ENCODE peak calls at places on chromosome 21, in six cellular contexts. S, E, A, M, J and R are unnamed samples.
A peak's percentile ranks its signal among the peaks of the same experiment; 100 is the strongest.

GRCh38 chr21:42006765-42007164 is 3.4 kb downstream of the ZBTB21 start:
- DNase-seq in S (no peak), E (no peak), A (no peak), M (no peak), J (no peak), R (peak; percentile 43)

GRCh38 chr21:42593815-42594157 is 59.6 kb upstream of the PDE9A start:
- DNase-seq in S (no peak), E (no peak), A (no peak), M (no peak), J (no peak), R (no peak)

GRCh38 chr21:18460979-18461378 is 57.4 kb upstream of the TMPRSS15 start:
- DNase-seq in S (no peak), E (no peak), A (no peak), M (no peak), J (no peak), R (no peak)

GRCh38 chr21:40466893-40467483 is 380.0 kb downstream of the DSCAM start:
- DNase-seq in S (no peak), E (no peak), A (peak; percentile 2), M (no peak), J (peak; percentile 74), R (no peak)

GRCh38 chr21:42974832-42975820 is 764 bp downstream of the PKNOX1 start:
- DNase-seq in S (peak; percentile 48), E (peak; percentile 64), A (peak; percentile 49), M (no peak), J (peak; percentile 76), R (peak; percentile 90)

GRCh38 chr21:43361493-43362296 is 65.2 kb downstream of the SIK1 start:
- DNase-seq in S (no peak), E (peak; percentile 79), A (no peak), M (no peak), J (no peak), R (peak; percentile 35)

GRCh38 chr21:33712022-33712803 is 69.9 kb downstream of the ITSN1 start:
- DNase-seq in S (no peak), E (no peak), A (no peak), M (no peak), J (no peak), R (no peak)

GRCh38 chr21:32698971-32699693 is 28.7 kb downstream of the SYNJ1 start:
- DNase-seq in S (no peak), E (peak; percentile 31), A (no peak), M (no peak), J (peak; percentile 38), R (no peak)

GRCh38 chr21:30194701-30195299 is 21.1 kb downstream of the CLDN8 start:
- DNase-seq in S (no peak), E (no peak), A (peak; percentile 35), M (no peak), J (peak; percentile 75), R (peak; percentile 2)

GRCh38 chr21:37564341-37564923 is 197.9 kb downstream of the DYRK1A start:
- DNase-seq in S (peak; percentile 64), E (peak; percentile 100), A (peak; percentile 15), M (peak; percentile 68), J (peak; percentile 98), R (peak; percentile 100)
- H2BK5ac ChIP-seq in S (no peak overlapping the region), E (peak overlapping the region; percentile 91), A (peak overlapping the region; percentile 49), M (peak overlapping the region; percentile 94), J (peak overlapping the region; percentile 8), R (no peak overlapping the region)

GRCh38 chr21:34790341-34790740 is 121.5 kb downstream of the CLIC6 start:
- DNase-seq in S (no peak), E (no peak), A (no peak), M (no peak), J (no peak), R (no peak)
- H3K14ac ChIP-seq in S (no peak overlapping the region), E (peak overlapping the region; percentile 28), A (no peak overlapping the region), M (no peak overlapping the region), J (no peak overlapping the region), R (no peak overlapping the region)

DNA sequence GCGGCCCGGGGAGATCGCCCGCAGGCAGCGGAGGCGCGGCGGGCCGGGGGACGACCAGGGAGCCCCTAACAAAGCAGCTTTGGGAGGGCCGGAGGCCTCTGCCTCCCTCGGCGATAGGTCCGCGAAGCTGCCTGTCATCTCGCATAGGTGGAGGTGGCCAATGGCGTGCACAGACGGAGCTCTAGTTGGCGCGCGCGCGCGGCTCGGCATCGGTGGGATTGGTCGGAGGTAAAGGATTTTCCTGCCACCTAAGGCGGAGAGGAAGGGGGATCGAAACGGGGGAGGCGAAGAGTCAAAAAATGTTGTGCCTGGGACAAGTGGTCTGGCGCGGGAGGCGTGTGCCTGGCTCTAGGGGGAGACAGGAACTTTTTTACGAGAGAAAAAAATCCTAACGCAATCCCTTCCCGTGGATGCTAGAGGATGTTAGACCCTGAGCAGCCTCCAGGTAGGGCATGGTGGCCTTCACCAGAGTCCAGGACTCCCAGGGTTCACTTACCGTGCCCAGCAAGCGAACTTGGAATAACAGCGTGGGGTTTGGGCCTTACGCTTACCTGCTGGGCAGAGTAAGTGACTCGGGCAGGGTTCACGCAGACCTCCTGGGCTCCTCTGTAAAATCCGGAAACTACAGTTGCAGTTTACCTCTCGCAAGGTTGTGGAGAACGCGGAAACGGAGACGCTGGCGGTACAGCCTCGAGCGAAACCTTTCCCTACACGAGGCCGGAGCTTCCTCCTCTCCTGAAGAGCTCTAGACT is 99.9 kb upstream of the SOD1 start:
- DNase-seq in S (peak; percentile 98), E (peak; percentile 83), A (peak; percentile 98), M (peak; percentile 99), J (peak; percentile 97), R (peak; percentile 96)
- H2BK5ac ChIP-seq in S (no peak overlapping the region), E (no peak overlapping the region), A (no peak overlapping the region), M (peak overlapping the region; percentile 49), J (peak overlapping the region; percentile 73), R (no peak overlapping the region)

GRCh38 chr21:45263534-45263933 is 24.2 kb downstream of the POFUT2 start:
- DNase-seq in S (peak; percentile 14), E (no peak), A (no peak), M (peak; percentile 23), J (no peak), R (no peak)
- H3K14ac ChIP-seq in S (no peak overlapping the region), E (no peak overlapping the region), A (no peak overlapping the region), M (no peak overlapping the region), J (no peak overlapping the region), R (no peak overlapping the region)

GRCh38 chr21:36099000-36099399 is 29.2 kb downstream of the CBR1 start:
- DNase-seq in S (no peak), E (no peak), A (no peak), M (no peak), J (no peak), R (no peak)
- H2BK5ac ChIP-seq in S (peak overlapping the region; percentile 92), E (no peak overlapping the region), A (no peak overlapping the region), M (peak overlapping the region; percentile 98), J (no peak overlapping the region), R (no peak overlapping the region)

GRCh38 chr21:37939251-37939650 is 23.0 kb upstream of the KCNJ6 start:
- DNase-seq in S (no peak), E (no peak), A (no peak), M (no peak), J (no peak), R (no peak)
- H3K14ac ChIP-seq in S (no peak overlapping the region), E (no peak overlapping the region), A (no peak overlapping the region), M (no peak overlapping the region), J (no peak overlapping the region), R (no peak overlapping the region)

GRCh38 chr21:45973475-45974072 is 8.0 kb upstream of the COL6A1 start:
- DNase-seq in S (peak; percentile 72), E (peak; percentile 87), A (no peak), M (peak; percentile 72), J (peak; percentile 47), R (peak; percentile 94)
- H2BK5ac ChIP-seq in S (no peak overlapping the region), E (peak overlapping the region; percentile 83), A (peak overlapping the region; percentile 70), M (peak overlapping the region; percentile 78), J (peak overlapping the region; percentile 29), R (peak overlapping the region; percentile 92)

GRCh38 chr21:36145259-36145658 is 10.4 kb downstream of the CBR3 start:
- DNase-seq in S (no peak), E (no peak), A (no peak), M (no peak), J (no peak), R (no peak)
- H3K14ac ChIP-seq in S (no peak overlapping the region), E (no peak overlapping the region), A (no peak overlapping the region), M (no peak overlapping the region), J (no peak overlapping the region), R (no peak overlapping the region)